ENCODE peak calls at places on chromosomes 16 and 17, in ten cellular contexts. One of them, this sample, is unnamed.

GRCh38 chr17:82112181-82112865 is 14.3 kb upstream of the FASN start:
- DNase-seq in stimulated activated naive B cell treated with anti-CD40 and anti-IgM and Interleukin-4, amounts not matched to agents 10 μg/mL and 1 μg/mL and 100 μg/mL, for 72 hours: no peak
- DNase-seq in EL: no peak
- DNase-seq in pancreas: no peak
- DNase-seq in NB4: no peak
- DNase-seq in HCT116: no peak
- DNase-seq in NCI-H1417: no peak
- DNase-seq in germinal center: no peak
- DNase-seq in non-pigmented ciliary epithelial cell: no peak
- DNase-seq in H4: no peak
- DNase-seq in this sample: no peak

GRCh38 chr17:57927048-57927723 is 28.0 kb downstream of the CUEDC1 start:
- DNase-seq in stimulated activated naive B cell treated with anti-CD40 and anti-IgM and Interleukin-4, amounts not matched to agents 10 μg/mL and 1 μg/mL and 100 μg/mL, for 72 hours: no peak
- DNase-seq in EL: peak
- DNase-seq in pancreas: no peak
- DNase-seq in NB4: no peak
- DNase-seq in HCT116: no peak
- DNase-seq in NCI-H1417: peak
- DNase-seq in germinal center: no peak
- DNase-seq in non-pigmented ciliary epithelial cell: no peak
- DNase-seq in H4: peak
- DNase-seq in this sample: no peak

GRCh38 chr16:29899516-29900101 is at the start of gene SEZ6L2:
- DNase-seq in stimulated activated naive B cell treated with anti-CD40 and anti-IgM and Interleukin-4, amounts not matched to agents 10 μg/mL and 1 μg/mL and 100 μg/mL, for 72 hours: peak
- DNase-seq in EL: peak
- DNase-seq in pancreas: peak
- DNase-seq in NB4: peak
- DNase-seq in HCT116: peak
- DNase-seq in NCI-H1417: peak
- DNase-seq in germinal center: no peak
- DNase-seq in non-pigmented ciliary epithelial cell: peak
- DNase-seq in H4: peak
- DNase-seq in this sample: no peak

GRCh38 chr17:73340093-73340596 is 28.3 kb upstream of the CDC42EP4 start:
- DNase-seq in stimulated activated naive B cell treated with anti-CD40 and anti-IgM and Interleukin-4, amounts not matched to agents 10 μg/mL and 1 μg/mL and 100 μg/mL, for 72 hours: no peak
- DNase-seq in EL: peak
- DNase-seq in pancreas: no peak
- DNase-seq in NB4: peak
- DNase-seq in HCT116: peak
- DNase-seq in NCI-H1417: no peak
- DNase-seq in germinal center: no peak
- DNase-seq in non-pigmented ciliary epithelial cell: peak
- DNase-seq in H4: peak
- DNase-seq in this sample: peak

GRCh38 chr17:50055055-50055425 is 870 bp upstream of the ITGA3 start:
- DNase-seq in stimulated activated naive B cell treated with anti-CD40 and anti-IgM and Interleukin-4, amounts not matched to agents 10 μg/mL and 1 μg/mL and 100 μg/mL, for 72 hours: no peak
- DNase-seq in EL: peak
- DNase-seq in pancreas: peak
- DNase-seq in NB4: no peak
- DNase-seq in HCT116: peak
- DNase-seq in NCI-H1417: peak
- DNase-seq in germinal center: peak
- DNase-seq in non-pigmented ciliary epithelial cell: no peak
- DNase-seq in H4: no peak
- DNase-seq in this sample: no peak

GRCh38 chr17:62725791-62726249 is 82.3 kb downstream of the MARCHF10 start:
- DNase-seq in stimulated activated naive B cell treated with anti-CD40 and anti-IgM and Interleukin-4, amounts not matched to agents 10 μg/mL and 1 μg/mL and 100 μg/mL, for 72 hours: no peak
- DNase-seq in EL: peak
- DNase-seq in pancreas: no peak
- DNase-seq in NB4: peak
- DNase-seq in HCT116: no peak
- DNase-seq in NCI-H1417: no peak
- DNase-seq in germinal center: no peak
- DNase-seq in non-pigmented ciliary epithelial cell: peak
- DNase-seq in H4: no peak
- DNase-seq in this sample: no peak

GRCh38 chr16:22001591-22001990 is 675 bp upstream of the PDZD9 start:
- DNase-seq in stimulated activated naive B cell treated with anti-CD40 and anti-IgM and Interleukin-4, amounts not matched to agents 10 μg/mL and 1 μg/mL and 100 μg/mL, for 72 hours: no peak
- DNase-seq in EL: peak
- DNase-seq in pancreas: no peak
- DNase-seq in NB4: no peak
- DNase-seq in HCT116: no peak
- DNase-seq in NCI-H1417: no peak
- DNase-seq in germinal center: no peak
- DNase-seq in non-pigmented ciliary epithelial cell: peak
- DNase-seq in H4: no peak
- DNase-seq in this sample: no peak

GRCh38 chr17:81466564-81467472 is 45.8 kb downstream of the ACTG1 start:
- DNase-seq in stimulated activated naive B cell treated with anti-CD40 and anti-IgM and Interleukin-4, amounts not matched to agents 10 μg/mL and 1 μg/mL and 100 μg/mL, for 72 hours: no peak
- DNase-seq in EL: no peak
- DNase-seq in pancreas: no peak
- DNase-seq in NB4: no peak
- DNase-seq in HCT116: no peak
- DNase-seq in NCI-H1417: no peak
- DNase-seq in germinal center: no peak
- DNase-seq in non-pigmented ciliary epithelial cell: no peak
- DNase-seq in H4: no peak
- DNase-seq in this sample: no peak

GRCh38 chr17:51629232-51629631 is 368.9 kb downstream of the UTP18 start:
- DNase-seq in stimulated activated naive B cell treated with anti-CD40 and anti-IgM and Interleukin-4, amounts not matched to agents 10 μg/mL and 1 μg/mL and 100 μg/mL, for 72 hours: no peak
- DNase-seq in EL: no peak
- DNase-seq in pancreas: no peak
- DNase-seq in NB4: no peak
- DNase-seq in HCT116: no peak
- DNase-seq in NCI-H1417: no peak
- DNase-seq in germinal center: no peak
- DNase-seq in non-pigmented ciliary epithelial cell: no peak
- DNase-seq in H4: no peak
- DNase-seq in this sample: peak

GRCh38 chr17:32156656-32157055 is 14.4 kb downstream of the RHOT1 start:
- DNase-seq in stimulated activated naive B cell treated with anti-CD40 and anti-IgM and Interleukin-4, amounts not matched to agents 10 μg/mL and 1 μg/mL and 100 μg/mL, for 72 hours: no peak
- DNase-seq in EL: no peak
- DNase-seq in pancreas: no peak
- DNase-seq in NB4: no peak
- DNase-seq in HCT116: no peak
- DNase-seq in NCI-H1417: no peak
- DNase-seq in germinal center: no peak
- DNase-seq in non-pigmented ciliary epithelial cell: no peak
- DNase-seq in H4: no peak
- DNase-seq in this sample: no peak

GRCh38 chr17:31115168-31115567 is 20.4 kb downstream of the NF1 start:
- DNase-seq in stimulated activated naive B cell treated with anti-CD40 and anti-IgM and Interleukin-4, amounts not matched to agents 10 μg/mL and 1 μg/mL and 100 μg/mL, for 72 hours: no peak
- DNase-seq in EL: no peak
- DNase-seq in pancreas: no peak
- DNase-seq in NB4: no peak
- DNase-seq in HCT116: no peak
- DNase-seq in NCI-H1417: no peak
- DNase-seq in germinal center: no peak
- DNase-seq in non-pigmented ciliary epithelial cell: no peak
- DNase-seq in H4: no peak
- DNase-seq in this sample: no peak

GRCh38 chr17:836154-836553 is 54.0 kb downstream of the MRM3 start:
- DNase-seq in stimulated activated naive B cell treated with anti-CD40 and anti-IgM and Interleukin-4, amounts not matched to agents 10 μg/mL and 1 μg/mL and 100 μg/mL, for 72 hours: no peak
- DNase-seq in EL: peak
- DNase-seq in pancreas: no peak
- DNase-seq in NB4: no peak
- DNase-seq in HCT116: no peak
- DNase-seq in NCI-H1417: no peak
- DNase-seq in germinal center: no peak
- DNase-seq in non-pigmented ciliary epithelial cell: no peak
- DNase-seq in H4: peak
- DNase-seq in this sample: no peak

GRCh38 chr16:48383877-48384304 is 1.3 kb downstream of the SIAH1 start:
- DNase-seq in stimulated activated naive B cell treated with anti-CD40 and anti-IgM and Interleukin-4, amounts not matched to agents 10 μg/mL and 1 μg/mL and 100 μg/mL, for 72 hours: no peak
- DNase-seq in EL: peak
- DNase-seq in pancreas: no peak
- DNase-seq in NB4: peak
- DNase-seq in HCT116: no peak
- DNase-seq in NCI-H1417: peak
- DNase-seq in germinal center: peak
- DNase-seq in non-pigmented ciliary epithelial cell: no peak
- DNase-seq in H4: no peak
- DNase-seq in this sample: no peak

GRCh38 chr17:33499025-33499424 is 205.9 kb upstream of the ASIC2 start:
- DNase-seq in stimulated activated naive B cell treated with anti-CD40 and anti-IgM and Interleukin-4, amounts not matched to agents 10 μg/mL and 1 μg/mL and 100 μg/mL, for 72 hours: no peak
- DNase-seq in EL: no peak
- DNase-seq in pancreas: no peak
- DNase-seq in NB4: no peak
- DNase-seq in HCT116: no peak
- DNase-seq in NCI-H1417: no peak
- DNase-seq in germinal center: no peak
- DNase-seq in non-pigmented ciliary epithelial cell: no peak
- DNase-seq in H4: no peak
- DNase-seq in this sample: no peak

GRCh38 chr16:86215979-86216585 is 294.2 kb upstream of the FOXF1 start:
- DNase-seq in stimulated activated naive B cell treated with anti-CD40 and anti-IgM and Interleukin-4, amounts not matched to agents 10 μg/mL and 1 μg/mL and 100 μg/mL, for 72 hours: no peak
- DNase-seq in EL: no peak
- DNase-seq in pancreas: no peak
- DNase-seq in NB4: no peak
- DNase-seq in HCT116: no peak
- DNase-seq in NCI-H1417: no peak
- DNase-seq in germinal center: no peak
- DNase-seq in non-pigmented ciliary epithelial cell: no peak
- DNase-seq in H4: no peak
- DNase-seq in this sample: no peak

GRCh38 chr17:56723471-56723870 is 110.2 kb downstream of the C17orf67 start:
- DNase-seq in stimulated activated naive B cell treated with anti-CD40 and anti-IgM and Interleukin-4, amounts not matched to agents 10 μg/mL and 1 μg/mL and 100 μg/mL, for 72 hours: no peak
- DNase-seq in EL: no peak
- DNase-seq in pancreas: no peak
- DNase-seq in NB4: no peak
- DNase-seq in HCT116: no peak
- DNase-seq in NCI-H1417: no peak
- DNase-seq in germinal center: no peak
- DNase-seq in non-pigmented ciliary epithelial cell: no peak
- DNase-seq in H4: no peak
- DNase-seq in this sample: no peak

This sample was measured in gastrocnemius medialis.